ENCODE peak calls at places on chromosomes 16 and 17, in six cellular contexts. L is GM23338, Y is A549, X is GM12878, W is HCT116, T is Panc1. V is an unnamed sample.
A peak's percentile ranks its signal among the peaks of the same experiment; 100 is the strongest.

GRCh38 chr17:72978593-72979218 is 113.8 kb downstream of the SLC39A11 start:
- DNase-seq in T (no peak), L (no peak), X (no peak), Y (no peak), W (no peak), V (peak; percentile 51)

GRCh38 chr16:19375561-19376158 is 42.0 kb upstream of the TMC5 start:
- DNase-seq in L (peak; percentile 67), Y (peak; percentile 70), T (peak; percentile 55), X (peak; percentile 28), W (peak; percentile 60), V (peak; percentile 77)

GRCh38 chr17:57068222-57068658 is 16.8 kb upstream of the AKAP1 start:
- DNase-seq in W (no peak), X (no peak), L (peak; percentile 29), T (no peak), Y (no peak), V (no peak)

GRCh38 chr17:47205419-47205963 is 3.7 kb upstream of the MYL4 start:
- DNase-seq in Y (no peak), L (peak; percentile 44), X (peak; percentile 78), T (no peak), W (no peak), V (no peak)

GRCh38 chr17:79105937-79106336 is 31.3 kb downstream of the ENGASE start:
- DNase-seq in W (no peak), Y (no peak), L (no peak), T (no peak), X (no peak), V (no peak)

GRCh38 chr17:8847891-8848290 is 19.6 kb downstream of the PIK3R6 start:
- DNase-seq in L (no peak), T (no peak), W (no peak), Y (no peak), X (no peak), V (no peak)

GRCh38 chr17:76929572-76929971 is 61.4 kb downstream of the MGAT5B start:
- DNase-seq in L (no peak), W (no peak), Y (no peak), X (no peak), T (no peak), V (no peak)

GRCh38 chr17:17507465-17508011 is 11.3 kb upstream of the RASD1 start:
- DNase-seq in X (no peak), L (no peak), T (no peak), Y (no peak), W (no peak), V (no peak)

GRCh38 chr16:67542464-67542863 is 13.8 kb downstream of the RIPOR1 start:
- DNase-seq in T (no peak), X (no peak), Y (peak; percentile 83), L (peak; percentile 32), W (peak; percentile 59), V (peak; percentile 85)

GRCh38 chr16:89242795-89243200 is 25.3 kb downstream of the ZNF778 start:
- DNase-seq in T (no peak), L (peak; percentile 34), W (no peak), X (no peak), Y (no peak), V (no peak)

GRCh38 chr16:83967838-83968482 is at the start of gene NECAB2:
- DNase-seq in W (no peak), L (peak; percentile 56), Y (no peak), X (no peak), T (no peak), V (peak; percentile 94)

GRCh38 chr16:56610609-56611111 is 2.3 kb downstream of the MT2A start:
- DNase-seq in Y (no peak), X (no peak), T (no peak), W (no peak), L (no peak), V (no peak)

GRCh38 chr17:67575325-67575724 is 142.4 kb upstream of the NOL11 start:
- DNase-seq in X (peak; percentile 68), W (no peak), L (no peak), Y (no peak), T (no peak), V (no peak)

GRCh38 chr17:57541472-57542394 is 203.4 kb downstream of the CCDC182 start:
- DNase-seq in W (peak; percentile 50), T (no peak), L (no peak), Y (peak; percentile 85), X (no peak), V (peak; percentile 76)

GRCh38 chr16:266258-267164 is 9.2 kb downstream of the RGS11 start:
- DNase-seq in W (no peak), Y (no peak), T (no peak), L (no peak), X (no peak), V (peak; percentile 29)

GRCh38 chr17:44354582-44355309 is 8.9 kb downstream of the FAM171A2 start:
- DNase-seq in Y (no peak), T (no peak), L (peak; percentile 89), X (no peak), W (no peak), V (no peak)

GRCh38 chr17:80919331-80920284 is 72.0 kb upstream of the CHMP6 start:
- DNase-seq in X (no peak), W (no peak), Y (no peak), T (no peak), L (no peak), V (no peak)

GRCh38 chr17:10271004-10271620 is 72.7 kb upstream of the GAS7 start:
- DNase-seq in Y (no peak), X (no peak), T (no peak), L (no peak), W (no peak), V (no peak)

GRCh38 chr16:75262800-75263127 is 11.3 kb upstream of the BCAR1 start:
- DNase-seq in L (no peak), W (no peak), X (no peak), T (no peak), Y (no peak), V (no peak)

GRCh38 chr16:66605177-66605999 is 884 bp downstream of the CMTM3 start:
- DNase-seq in T (no peak), Y (peak; percentile 32), L (peak; percentile 73), W (no peak), X (no peak), V (peak; percentile 80)

DNA sequence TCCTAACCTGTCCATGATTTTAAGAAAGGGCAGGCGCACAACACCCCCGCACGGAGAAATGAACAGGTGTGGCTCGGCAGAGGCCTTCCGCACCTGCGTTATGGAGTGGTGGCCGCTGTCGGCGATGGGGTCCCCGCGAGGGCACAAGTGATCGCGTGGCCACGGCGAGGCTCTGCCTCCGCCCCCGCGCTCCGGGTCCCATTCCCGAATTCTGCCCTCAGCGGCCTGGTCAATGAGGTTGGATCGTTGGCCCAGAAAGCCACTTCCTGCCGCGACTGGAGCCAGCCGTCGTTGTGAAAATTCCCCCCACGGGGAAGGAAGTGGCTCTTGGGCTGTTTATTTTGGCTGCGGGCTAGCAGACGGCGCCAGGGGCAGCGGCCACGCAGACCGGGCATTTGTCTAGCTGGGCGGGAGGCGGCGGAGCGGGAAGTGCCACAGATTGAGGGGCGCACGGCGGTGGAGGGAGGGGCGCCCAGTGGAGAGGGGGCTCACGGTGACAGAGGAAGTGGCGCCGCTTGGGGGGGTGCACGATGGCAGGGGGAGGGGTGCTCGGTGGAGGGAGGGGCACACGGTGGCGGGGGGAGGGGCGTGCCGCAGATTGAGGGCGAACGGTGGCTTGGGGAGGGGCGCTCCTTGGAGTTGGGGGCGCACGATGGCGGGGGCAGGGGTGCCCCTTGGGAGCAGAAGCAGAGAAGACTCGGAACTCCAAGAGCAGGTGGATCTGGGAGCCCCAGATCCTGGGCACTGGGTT is 25.0 kb downstream of the MRC2 start:
- DNase-seq in X (no peak), L (peak; percentile 64), W (no peak), Y (no peak), T (no peak), V (peak; percentile 88)
- TF ChIP-seq REST in X (no peak), L (no peak), W (no peak), Y (no peak), T (no peak), V (no peak)

DNA sequence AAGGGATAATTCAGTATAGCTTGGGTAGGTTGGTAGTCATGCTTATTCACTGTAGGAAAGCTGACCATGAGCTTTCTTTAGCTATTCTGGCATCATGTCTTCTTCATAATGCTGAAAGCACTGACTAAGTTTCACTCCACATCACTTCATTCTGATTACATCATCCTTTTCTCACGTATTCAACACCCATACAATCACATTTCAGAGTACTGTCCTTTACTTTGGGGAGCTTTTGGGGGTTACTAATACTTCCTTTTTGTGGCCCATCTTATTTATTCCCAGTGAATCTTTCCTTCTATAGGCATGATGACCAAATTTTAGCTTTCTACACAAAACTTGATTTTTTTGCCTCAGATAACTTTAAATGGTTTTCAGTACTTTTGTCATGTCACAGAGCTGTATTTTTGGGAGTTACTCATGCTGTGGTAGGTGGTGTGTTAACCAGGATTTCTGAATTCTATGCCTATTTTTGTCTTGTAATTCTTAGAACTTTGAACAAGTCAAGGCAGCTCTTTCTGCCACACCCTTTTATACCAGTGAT is 23.4 kb downstream of the TADA2A start:
- DNase-seq in X (no peak), W (no peak), T (no peak), L (no peak), Y (no peak), V (no peak)
- TF ChIP-seq REST in X (no peak), W (no peak), T (no peak), L (no peak), Y (no peak), V (no peak)

DNA sequence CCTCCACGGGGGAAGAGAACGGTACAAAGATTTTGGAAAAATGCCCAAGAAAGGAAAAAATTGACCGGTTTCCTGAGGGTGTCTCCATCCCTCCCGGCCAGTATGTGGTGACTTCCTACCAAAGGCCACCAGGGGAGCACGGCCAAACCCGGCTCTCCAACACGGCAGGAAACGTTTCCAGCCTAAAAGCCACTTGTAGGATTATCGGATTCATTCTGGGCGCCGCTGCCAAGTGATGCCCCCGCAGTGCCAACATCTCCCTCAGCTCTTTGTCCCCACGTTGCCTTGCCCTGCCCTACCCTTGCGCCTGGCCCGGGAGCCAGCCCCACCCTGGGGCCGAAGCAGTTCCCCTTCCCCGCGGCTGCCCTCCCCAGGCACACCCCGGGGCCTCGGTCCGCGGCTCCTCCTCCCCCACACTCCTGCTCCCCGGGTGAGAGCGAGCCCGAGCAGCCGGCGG is 713 bp downstream of the CRK start:
- DNase-seq in T (no peak), X (no peak), L (peak; percentile 82), W (no peak), Y (peak; percentile 84), V (peak; percentile 85)
- TF ChIP-seq REST in T (no peak), X (no peak), L (no peak), W (no peak), Y (no peak), V (no peak)

GRCh38 chr16:27444470-27444869 is 42.5 kb downstream of the IL21R start:
- DNase-seq in Y (no peak), W (no peak), T (no peak), L (no peak), X (no peak), V (no peak)

GRCh38 chr16:27444015-27444414 is 42.0 kb downstream of the IL21R start:
- DNase-seq in Y (no peak), X (no peak), W (no peak), L (no peak), T (no peak), V (no peak)

GRCh38 chr16:27445502-27446175 is 43.7 kb downstream of the IL21R start:
- DNase-seq in W (no peak), X (no peak), L (no peak), Y (no peak), T (no peak), V (no peak)

GRCh38 chr16:27448531-27449433 is 46.8 kb downstream of the IL21R start:
- DNase-seq in Y (no peak), L (no peak), T (no peak), X (no peak), W (no peak), V (peak; percentile 14)

DNA sequence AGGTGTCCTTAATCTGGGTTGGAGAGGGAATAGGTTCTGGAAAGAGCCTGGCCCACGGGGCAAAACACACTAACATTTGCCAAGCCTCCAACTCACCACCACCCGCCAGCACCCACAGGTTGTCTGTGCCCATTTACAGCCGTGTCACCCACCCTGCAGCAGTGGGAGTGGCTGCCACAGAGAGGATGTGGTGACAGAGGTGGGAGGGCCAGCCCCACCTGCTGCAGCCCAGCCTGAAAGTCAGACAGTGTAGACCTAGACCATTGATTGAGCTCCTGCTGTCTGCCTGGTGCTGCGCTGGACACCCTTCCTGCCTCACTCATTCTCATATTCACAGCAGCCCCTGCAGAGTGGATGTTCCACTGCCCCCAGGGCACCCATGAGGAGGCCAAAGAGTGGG is 44.7 kb downstream of the IL21R start:
- DNase-seq in T (no peak), Y (no peak), X (no peak), W (no peak), L (no peak), V (no peak)
- TF ChIP-seq REST in T (no peak), Y (no peak), X (no peak), W (no peak), L (no peak), V (no peak)